ENCODE peak calls at places on chromosomes 11 and 22, in seven cellular contexts. Z, F, R, H, G, B and E are unnamed samples. For H3K4me1, the result is how much of the 10 kb centered on the place peaks cover.

GRCh38 chr22:31279327-31279669 is 13.0 kb downstream of the PIK3IP1 start:
- DNase-seq in H (no peak), G (no peak), Z (no peak), F (no peak), B (no peak), R (no peak), E (no peak)

GRCh38 chr11:110311783-110312578 is 15.6 kb upstream of the RDX start:
- DNase-seq in Z (no peak), R (peak), F (no peak), H (peak), G (no peak), B (peak), E (no peak)

GRCh38 chr11:120499859-120500258 is 11.7 kb upstream of the GRIK4 start:
- DNase-seq in B (no peak), H (no peak), Z (no peak), R (no peak), F (no peak), G (no peak), E (no peak)

GRCh38 chr11:10601722-10602281 is 33.3 kb upstream of the LYVE1 start:
- DNase-seq in F (peak), H (no peak), Z (peak), R (no peak), G (no peak), B (no peak), E (no peak)

GRCh38 chr11:47220401-47220821 is 5.6 kb downstream of the DDB2 start:
- DNase-seq in G (no peak), Z (no peak), H (peak), F (no peak), B (peak), R (no peak), E (peak)

GRCh38 chr22:38316340-38317236 is 645 bp downstream of the CSNK1E start:
- DNase-seq in B (peak), G (peak), Z (peak), F (no peak), R (peak), H (peak), E (peak)

GRCh38 chr22:19114984-19115552 is 7.1 kb downstream of the DGCR2 start:
- DNase-seq in F (no peak), H (no peak), B (no peak), R (peak), G (no peak), Z (no peak), E (no peak)

GRCh38 chr22:36349726-36350125 is 38.0 kb downstream of the MYH9 start:
- DNase-seq in Z (no peak), B (no peak), G (no peak), R (peak), H (peak), F (no peak), E (no peak)

GRCh38 chr11:78821371-78822306 is 247.0 kb upstream of the NARS2 start:
- DNase-seq in F (no peak), G (no peak), B (peak), R (no peak), Z (no peak), H (peak), E (no peak)

GRCh38 chr11:114208371-114208770 is 87.8 kb upstream of the NNMT start:
- DNase-seq in F (no peak), G (no peak), Z (no peak), R (no peak), H (no peak), B (no peak), E (no peak)

GRCh38 chr11:4433852-4434251 is 15.2 kb upstream of the OR52K2 start:
- DNase-seq in B (no peak), Z (no peak), G (no peak), H (no peak), R (no peak), F (no peak), E (no peak)

GRCh38 chr22:44404341-44405020 is 91.7 kb upstream of the SHISAL1 start:
- DNase-seq in R (peak), B (no peak), Z (peak), G (no peak), F (no peak), H (no peak), E (peak)

GRCh38 chr11:8100605-8101004 is 19.6 kb downstream of the TUB start:
- DNase-seq in H (no peak), Z (no peak), G (no peak), F (peak), B (no peak), R (no peak), E (no peak)

GRCh38 chr11:132992838-132993680 is 539.2 kb downstream of the OPCML start:
- DNase-seq in G (no peak), F (no peak), H (peak), R (no peak), B (peak), Z (no peak), E (peak)

GRCh38 chr11:71342951-71343827 is 90.8 kb upstream of the SHANK2 start:
- DNase-seq in F (no peak), H (no peak), Z (peak), G (no peak), R (peak), B (peak), E (peak)

GRCh38 chr22:46077669-46078099 is 72.6 kb upstream of the PPARA start:
- DNase-seq in F (no peak), B (no peak), H (no peak), G (peak), Z (peak), R (no peak), E (peak)

GRCh38 chr22:46073683-46074504 is 76.4 kb upstream of the PPARA start:
- DNase-seq in B (no peak), F (no peak), H (no peak), Z (peak), R (no peak), G (peak), E (peak)

GRCh38 chr22:46076651-46077339 is 73.5 kb upstream of the PPARA start:
- DNase-seq in Z (peak), G (peak), H (peak), F (peak), B (peak), R (peak), E (peak)

GRCh38 chr22:46074771-46075551 is 75.4 kb upstream of the PPARA start:
- DNase-seq in F (no peak), G (peak), H (no peak), B (no peak), R (peak), Z (peak), E (peak)

DNA sequence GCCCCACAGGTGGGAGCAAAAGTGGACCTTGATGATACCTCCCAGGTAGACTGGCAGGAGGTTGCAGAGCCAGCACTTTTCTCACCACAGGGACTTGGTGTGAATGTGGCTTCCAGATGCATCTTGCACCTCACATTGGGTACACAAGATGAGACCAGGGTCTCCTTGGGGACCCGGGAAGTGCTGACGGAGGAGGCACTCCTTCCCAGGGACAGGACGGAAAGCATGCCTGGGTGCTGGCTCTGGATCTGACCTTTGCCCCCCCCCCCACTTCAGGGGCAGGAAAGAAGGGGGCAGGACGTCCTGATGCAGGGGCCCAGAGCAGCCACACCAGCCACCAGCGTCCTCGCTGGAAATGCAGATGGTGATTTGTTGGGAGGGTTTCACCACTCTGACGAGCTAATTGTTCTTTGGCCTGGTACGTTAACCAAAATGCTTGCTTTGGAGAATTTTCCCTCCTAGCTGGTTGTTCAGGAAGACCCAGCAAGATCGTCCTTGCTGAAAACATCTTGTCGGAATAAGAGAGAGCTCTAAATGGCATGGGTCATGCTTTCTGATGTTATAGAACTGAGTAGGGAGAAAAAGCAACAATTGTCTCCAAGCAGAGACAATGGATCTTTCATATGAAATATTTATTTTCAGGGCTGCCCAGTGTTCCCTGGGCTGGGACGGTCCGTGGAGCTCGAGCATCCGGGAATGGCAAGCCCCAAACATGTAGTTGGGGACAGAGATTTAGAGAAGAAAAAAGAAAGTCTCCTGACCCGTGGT is 74.4 kb upstream of the PPARA start:
- DNase-seq in R (peak), B (no peak), G (peak), H (no peak), F (no peak), Z (peak), E (peak)
- H3K4me1 ChIP-seq in R (under half), B (under half), G (under half), H (under half), F (under half), Z (under half), E (under half)

GRCh38 chr11:27040302-27041115 is at the start of gene BBOX1:
- DNase-seq in F (no peak), H (no peak), R (no peak), Z (peak), G (no peak), B (no peak), E (no peak)

GRCh38 chr11:27041141-27041869 is 690 bp downstream of the BBOX1 start:
- DNase-seq in B (no peak), H (no peak), G (no peak), Z (no peak), F (no peak), R (peak), E (peak)

GRCh38 chr11:27039873-27040272 is 742 bp upstream of the BBOX1 start:
- DNase-seq in Z (no peak), R (peak), G (no peak), F (no peak), H (no peak), B (no peak), E (no peak)
- H3K4me1 ChIP-seq in Z (under half), R (under half), G (under half), F (under half), H (under half), B (under half), E (under half)

GRCh38 chr22:47046411-47047065 is 284.1 kb downstream of the TBC1D22A start:
- DNase-seq in Z (peak), R (peak), H (no peak), G (no peak), B (no peak), F (no peak), E (no peak)
- H3K4me1 ChIP-seq in Z (under half), R (under half), H (under half), G (under half), B (under half), F (under half), E (under half)

DNA sequence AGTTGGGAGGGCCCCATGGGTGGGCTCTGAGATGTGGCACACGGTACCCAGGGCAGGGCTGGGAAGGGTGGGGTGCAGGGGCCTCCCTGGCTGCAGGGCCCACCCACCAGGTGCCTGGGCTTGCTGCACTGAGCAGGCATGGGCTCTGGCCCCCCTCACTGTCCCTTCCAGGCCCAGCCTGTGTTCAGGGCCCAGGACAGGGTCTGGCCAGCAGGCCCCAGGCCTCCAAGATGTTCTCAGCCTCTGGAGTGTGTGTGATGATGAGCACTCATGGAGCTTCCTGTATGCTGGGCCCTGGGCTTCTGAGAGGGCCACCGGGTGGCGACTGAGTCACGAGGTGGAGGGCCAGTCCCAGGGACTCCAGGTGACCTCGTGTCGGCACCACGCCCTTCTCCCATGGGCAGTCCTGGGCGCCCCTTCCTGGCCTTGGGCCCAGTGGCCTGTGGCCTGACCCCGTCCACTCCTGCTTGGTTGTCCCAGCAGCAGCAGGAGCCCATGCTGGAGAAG is 55.9 kb upstream of the CCDC188 start:
- DNase-seq in B (peak), Z (no peak), R (no peak), G (no peak), H (no peak), F (no peak), E (no peak)
- H3K4me1 ChIP-seq in B (under half), Z (under half), R (under half), G (under half), H (under half), F (under half), E (half or more)

DNA sequence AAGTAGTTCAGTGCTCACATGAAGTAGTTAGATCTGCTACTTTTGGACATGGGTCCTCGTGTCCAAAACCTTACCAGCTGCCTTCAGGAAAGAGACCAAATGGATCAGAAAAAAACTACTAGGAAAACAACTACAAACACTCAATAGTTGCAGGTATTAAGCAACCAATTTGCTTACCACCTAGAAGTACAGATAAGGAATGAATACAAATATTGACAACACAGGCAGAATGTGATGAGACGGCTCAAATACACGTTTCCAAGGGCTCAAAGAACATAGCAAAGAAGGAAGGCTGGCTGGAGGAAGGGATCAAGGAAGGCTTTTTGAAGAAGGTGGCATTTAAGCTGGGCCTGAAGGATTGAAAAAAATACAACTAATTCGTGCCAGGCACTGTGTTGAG is 41.8 kb downstream of the NRXN2 start:
- DNase-seq in G (no peak), B (no peak), F (no peak), R (no peak), H (no peak), Z (no peak), E (no peak)
- H3K4me1 ChIP-seq in G (under half), B (under half), F (under half), R (under half), H (under half), Z (under half), E (under half)

GRCh38 chr11:64245401-64245796 is 1.3 kb downstream of the PPP1R14B start:
- DNase-seq in F (no peak), Z (no peak), G (no peak), H (no peak), R (peak), B (no peak), E (no peak)

GRCh38 chr11:64245797-64246623 is 733 bp downstream of the PPP1R14B start:
- DNase-seq in H (peak), Z (peak), R (peak), G (peak), F (peak), B (peak), E (peak)

GRCh38 chr11:64242920-64243854 is 2.3 kb downstream of the FKBP2 start:
- DNase-seq in F (no peak), B (no peak), H (no peak), G (no peak), Z (no peak), R (peak), E (no peak)

GRCh38 chr11:64244966-64245365 is 1.8 kb downstream of the PPP1R14B start:
- DNase-seq in H (no peak), Z (no peak), G (no peak), B (no peak), F (no peak), R (no peak), E (no peak)

DNA sequence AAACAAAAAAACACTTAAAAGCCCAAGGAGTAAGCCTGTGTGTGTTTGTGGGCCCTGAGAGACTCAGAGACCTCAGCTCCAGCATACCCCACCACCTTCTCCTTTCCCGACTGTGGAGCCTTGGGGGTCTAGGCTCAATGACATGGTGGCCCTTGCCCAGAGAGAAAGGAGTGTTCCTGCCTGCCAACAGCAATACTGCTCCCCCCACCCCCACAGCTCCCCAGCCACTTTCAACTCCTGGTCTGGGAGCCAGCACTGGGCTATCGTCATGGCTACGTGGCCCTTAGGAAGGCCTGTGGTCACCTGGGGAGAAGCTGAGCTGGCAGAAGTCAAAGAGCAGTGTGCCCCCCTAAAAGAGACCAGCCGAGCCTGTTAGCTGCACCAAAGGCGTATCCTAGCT is 2.6 kb downstream of the PPP1R14B start:
- DNase-seq in H (no peak), B (no peak), R (peak), Z (no peak), F (no peak), G (no peak), E (no peak)
- H3K4me1 ChIP-seq in H (under half), B (under half), R (under half), Z (under half), F (under half), G (under half), E (under half)

DNA sequence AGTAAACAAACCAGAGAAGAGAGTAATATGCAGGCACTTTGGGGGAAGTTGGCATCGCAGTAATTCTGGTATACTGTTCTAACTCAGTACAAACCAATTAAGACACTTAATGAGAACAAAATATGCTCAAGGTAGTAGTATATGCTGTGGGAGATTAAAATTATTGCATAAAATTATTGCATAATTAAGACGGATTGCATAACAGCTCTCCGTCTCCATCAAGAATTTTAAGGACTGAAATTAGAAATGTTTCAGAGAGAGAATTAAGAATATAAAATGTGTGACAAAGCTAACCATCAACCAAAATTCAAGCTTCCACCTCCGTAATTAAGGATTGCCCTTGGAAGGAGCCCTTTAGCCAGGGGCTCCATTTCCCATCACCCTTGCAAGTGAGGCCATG is 428.5 kb downstream of the ETS1 start:
- DNase-seq in F (no peak), B (no peak), Z (no peak), G (no peak), H (no peak), R (no peak), E (no peak)
- H3K4me1 ChIP-seq in F (under half), B (under half), Z (under half), G (under half), H (under half), R (under half), E (under half)

DNA sequence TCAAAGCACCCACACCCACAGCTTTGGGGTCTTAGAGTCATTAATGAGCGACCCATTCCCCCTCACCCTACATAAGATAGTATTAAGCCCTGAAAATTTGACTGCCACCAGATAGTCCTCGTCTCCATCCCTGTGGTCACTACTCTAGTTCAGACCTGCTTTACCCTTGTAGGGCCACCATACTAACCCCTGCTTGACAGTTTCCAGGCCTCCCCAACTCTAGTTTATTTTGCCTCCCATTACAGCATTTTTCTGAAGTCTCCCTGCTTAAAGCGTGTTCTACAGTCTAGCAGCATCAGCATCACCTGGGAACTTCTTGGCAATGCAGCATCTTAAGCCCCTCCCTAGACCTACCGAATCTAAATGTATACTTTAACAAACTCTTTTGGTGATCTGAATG is 192.4 kb downstream of the MAML2 start:
- DNase-seq in R (no peak), B (no peak), Z (no peak), G (no peak), F (no peak), H (no peak), E (no peak)
- H3K4me1 ChIP-seq in R (half or more), B (under half), Z (under half), G (under half), F (under half), H (half or more), E (under half)